ENCODE peak calls at places on chromosomes 3 and 15, in four cellular contexts. S, X, E and H are unnamed samples.

GRCh38 chr3:147702499-147702898 is 293.3 kb downstream of the ZIC1 start:
- DNase-seq in X (no peak), E (no peak), S (no peak), H (no peak)

GRCh38 chr3:44762170-44762677 is 630 bp downstream of the KIF15 start:
- DNase-seq in X (no peak), E (no peak), S (no peak), H (no peak)

GRCh38 chr3:20073683-20074082 is 33.4 kb downstream of the KAT2B start:
- DNase-seq in S (no peak), X (no peak), E (no peak), H (no peak)

GRCh38 chr3:88220126-88220525 is 70.4 kb downstream of the C3orf38 start:
- DNase-seq in E (no peak), S (no peak), X (no peak), H (no peak)

GRCh38 chr15:75420698-75421097 is 30.8 kb downstream of the SIN3A start:
- DNase-seq in S (no peak), E (no peak), X (peak), H (no peak)

GRCh38 chr3:141370065-141370533 is 1.8 kb downstream of the ZBTB38 start:
- DNase-seq in X (peak), S (peak), E (peak), H (peak)

GRCh38 chr3:120425877-120426276 is 24.9 kb downstream of the FSTL1 start:
- DNase-seq in E (peak), S (no peak), X (peak), H (no peak)

GRCh38 chr3:129052675-129053074 is 7.9 kb upstream of the GP9 start:
- DNase-seq in S (peak), E (peak), X (no peak), H (no peak)

GRCh38 chr3:154885016-154885415 is 195.1 kb upstream of the MME start:
- DNase-seq in X (no peak), E (no peak), S (no peak), H (no peak)

GRCh38 chr3:144129536-144130214 is 158.1 kb downstream of the DIPK2A start:
- DNase-seq in E (no peak), X (no peak), S (no peak), H (no peak)

GRCh38 chr15:69557340-69558137 is 104.9 kb downstream of the RPLP1 start:
- DNase-seq in E (no peak), S (no peak), X (peak), H (no peak)

GRCh38 chr15:84022516-84022915 is 213.1 kb upstream of the GOLGA6L4 start:
- DNase-seq in S (no peak), E (no peak), X (no peak), H (no peak)

GRCh38 chr3:48565591-48566400 is 2.2 kb upstream of the UCN2 start:
- DNase-seq in S (no peak), E (no peak), X (peak), H (no peak)

GRCh38 chr15:82146558-82146957 is 100.7 kb upstream of the MEX3B start:
- DNase-seq in E (no peak), S (no peak), X (no peak), H (no peak)

GRCh38 chr15:83057002-83057401 is 10.1 kb downstream of the BTBD1 start:
- DNase-seq in E (no peak), X (no peak), S (no peak), H (no peak)

GRCh38 chr15:78907577-78907976 is 34.9 kb downstream of the MORF4L1 start:
- DNase-seq in E (no peak), S (no peak), X (no peak), H (no peak)

GRCh38 chr3:60579734-60580133 is 671.5 kb downstream of the FHIT start:
- DNase-seq in S (no peak), X (peak), E (no peak), H (no peak)

GRCh38 chr3:118960876-118961275 is 73.8 kb downstream of the IGSF11 start:
- DNase-seq in E (no peak), S (no peak), X (peak), H (no peak)

GRCh38 chr3:42739401-42740158 is 33.5 kb downstream of the CCDC13 start:
- DNase-seq in S (no peak), X (no peak), E (peak), H (peak)

GRCh38 chr15:73540161-73540560 is 93.0 kb downstream of the NPTN start:
- DNase-seq in S (no peak), E (no peak), X (no peak), H (no peak)

GRCh38 chr15:95734422-95735316 is 595.8 kb upstream of the NR2F2 start:
- DNase-seq in X (peak), E (no peak), S (no peak), H (no peak)

GRCh38 chr15:50886611-50887350 is 21.7 kb upstream of the AP4E1 start:
- DNase-seq in X (no peak), S (no peak), E (no peak), H (no peak)

GRCh38 chr15:40106203-40107161 is 2.2 kb downstream of the BMF start:
- DNase-seq in X (no peak), S (peak), E (peak), H (no peak)

GRCh38 chr3:40366203-40367162 is 20.5 kb upstream of the ENTPD3 start:
- DNase-seq in E (no peak), S (no peak), X (peak), H (no peak)

GRCh38 chr15:81263477-81263876 is 60.5 kb downstream of the STARD5 start:
- DNase-seq in E (no peak), S (no peak), X (no peak), H (no peak)

GRCh38 chr15:58458076-58458475 is 26.3 kb downstream of the LIPC start:
- DNase-seq in S (no peak), X (no peak), E (no peak), H (no peak)

GRCh38 chr15:91866371-91866905 is 12.9 kb downstream of the SLCO3A1 start:
- DNase-seq in E (no peak), S (no peak), X (no peak), H (no peak)

GRCh38 chr3:10563396-10563795 is 58.0 kb upstream of the ATP2B2 start:
- DNase-seq in E (no peak), S (no peak), X (no peak), H (no peak)

GRCh38 chr15:58392141-58392540 is 39.6 kb upstream of the LIPC start:
- DNase-seq in X (no peak), S (no peak), E (no peak), H (no peak)

GRCh38 chr3:24830230-24831152 is 335.8 kb upstream of the THRB start:
- DNase-seq in E (no peak), S (no peak), X (no peak), H (no peak)

GRCh38 chr3:73255609-73256029 is 194.2 kb downstream of the EBLN2 start:
- DNase-seq in S (no peak), E (no peak), X (peak), H (no peak)